ENCODE peak calls at places on chromosomes 3 and 15, in ten cellular contexts. U is MCF 10A, L is GM10248, G is astrocyte, Y is tibial artery, Q is esophagus squamous epithelium, F is GM12864, X is IMR-90, R is AG09309, A is PC-3. P is an unnamed sample.

GRCh38 chr3:33131328-33132018 is 17.7 kb downstream of the CRTAP start:
- DNase-seq in U (peak), L (peak), G (peak), Y (no peak), Q (no peak), F (no peak), X (peak), R (no peak), A (peak), P (peak)

GRCh38 chr3:123642957-123643330 is 58.1 kb upstream of the HACD2 start:
- DNase-seq in U (no peak), L (no peak), G (no peak), Y (no peak), Q (no peak), F (no peak), X (no peak), R (no peak), A (no peak), P (no peak)

GRCh38 chr15:101411085-101411484 is 78.4 kb downstream of the PCSK6 start:
- DNase-seq in U (no peak), L (no peak), G (no peak), Y (no peak), Q (no peak), F (no peak), X (no peak), R (no peak), A (no peak), P (no peak)

GRCh38 chr3:40913641-40914040 is 285.7 kb upstream of the CTNNB1 start:
- DNase-seq in U (no peak), L (no peak), G (no peak), Y (no peak), Q (no peak), F (no peak), X (no peak), R (no peak), A (no peak), P (no peak)

GRCh38 chr3:8623741-8624140 is 20.9 kb downstream of the SSUH2 start:
- DNase-seq in U (no peak), L (no peak), G (no peak), Y (no peak), Q (no peak), F (no peak), X (no peak), R (no peak), A (no peak), P (no peak)

GRCh38 chr15:76309561-76310330 is 1.5 kb downstream of the ETFA start:
- DNase-seq in U (peak), L (no peak), G (peak), Y (no peak), Q (no peak), F (no peak), X (no peak), R (no peak), A (peak), P (no peak)

GRCh38 chr15:73273181-73274002 is 95.4 kb downstream of the HCN4 start:
- DNase-seq in U (peak), L (peak), G (peak), Y (no peak), Q (no peak), F (no peak), X (peak), R (peak), A (peak), P (peak)

GRCh38 chr3:99901200-99901926 is 83.7 kb downstream of the CMSS1 start:
- DNase-seq in U (peak), L (no peak), G (peak), Y (no peak), Q (no peak), F (no peak), X (peak), R (no peak), A (peak), P (no peak)

GRCh38 chr3:33115024-33115768 is 1.4 kb downstream of the CRTAP start:
- DNase-seq in U (peak), L (no peak), G (peak), Y (peak), Q (no peak), F (no peak), X (peak), R (peak), A (peak), P (no peak)

GRCh38 chr3:113113361-113113760 is 98.0 kb upstream of the BOC start:
- DNase-seq in U (no peak), L (no peak), G (no peak), Y (no peak), Q (no peak), F (no peak), X (no peak), R (no peak), A (no peak), P (no peak)

GRCh38 chr3:112409061-112409460 is 76.1 kb downstream of the CD200 start:
- DNase-seq in U (no peak), L (no peak), G (no peak), Y (no peak), Q (no peak), F (no peak), X (no peak), R (no peak), A (no peak), P (no peak)

GRCh38 chr3:113533534-113533892 is 1.2 kb downstream of the SIDT1 start:
- DNase-seq in U (no peak), L (peak), G (no peak), Y (no peak), Q (no peak), F (no peak), X (no peak), R (no peak), A (peak), P (peak)

GRCh38 chr3:160448845-160449659 is 534 bp downstream of the TRIM59 start:
- DNase-seq in U (peak), L (peak), G (peak), Y (no peak), Q (no peak), F (peak), X (peak), R (no peak), A (peak), P (peak)

GRCh38 chr3:117842086-117842485 is 1132.5 kb downstream of the TUSC7 start:
- DNase-seq in U (no peak), L (no peak), G (no peak), Y (no peak), Q (no peak), F (no peak), X (no peak), R (no peak), A (no peak), P (no peak)

GRCh38 chr3:183144403-183144802 is 18.1 kb downstream of the LAMP3 start:
- DNase-seq in U (no peak), L (no peak), G (no peak), Y (no peak), Q (no peak), F (no peak), X (no peak), R (no peak), A (no peak), P (no peak)

GRCh38 chr3:160911399-160911798 is 155.4 kb downstream of the PPM1L start:
- DNase-seq in U (no peak), L (no peak), G (no peak), Y (no peak), Q (no peak), F (no peak), X (no peak), R (no peak), A (no peak), P (no peak)

GRCh38 chr3:118804959-118805358 is 229.7 kb downstream of the IGSF11 start:
- DNase-seq in U (no peak), L (no peak), G (no peak), Y (no peak), Q (no peak), F (no peak), X (no peak), R (no peak), A (no peak), P (no peak)

GRCh38 chr3:52845157-52845556 is 10.3 kb upstream of the MUSTN1 start:
- DNase-seq in U (no peak), L (no peak), G (no peak), Y (peak), Q (no peak), F (no peak), X (peak), R (no peak), A (no peak), P (no peak)

GRCh38 chr3:19903649-19904048 is 30.4 kb downstream of the EFHB start:
- DNase-seq in U (no peak), L (no peak), G (no peak), Y (no peak), Q (no peak), F (no peak), X (no peak), R (no peak), A (no peak), P (no peak)

GRCh38 chr3:178392553-178392952 is 143.7 kb upstream of the KCNMB2 start:
- DNase-seq in U (peak), L (no peak), G (peak), Y (no peak), Q (no peak), F (no peak), X (peak), R (peak), A (peak), P (no peak)

GRCh38 chr3:86794336-86795065 is 196.4 kb downstream of the VGLL3 start:
- DNase-seq in U (no peak), L (no peak), G (peak), Y (no peak), Q (no peak), F (no peak), X (peak), R (no peak), A (no peak), P (no peak)

GRCh38 chr3:69370945-69371301 is 15.0 kb downstream of the FRMD4B start:
- DNase-seq in U (no peak), L (no peak), G (no peak), Y (no peak), Q (no peak), F (no peak), X (no peak), R (no peak), A (no peak), P (no peak)

GRCh38 chr3:67619966-67620365 is 34.4 kb downstream of the SUCLG2 start:
- DNase-seq in U (no peak), L (no peak), G (no peak), Y (no peak), Q (no peak), F (no peak), X (no peak), R (no peak), A (no peak), P (no peak)

GRCh38 chr3:172020763-172021162 is 18.6 kb upstream of the FNDC3B start:
- DNase-seq in U (no peak), L (no peak), G (no peak), Y (no peak), Q (no peak), F (no peak), X (no peak), R (no peak), A (no peak), P (no peak)

GRCh38 chr15:49900036-49900435 is 219.0 kb downstream of the ATP8B4 start:
- DNase-seq in U (no peak), L (no peak), G (no peak), Y (no peak), Q (no peak), F (no peak), X (peak), R (no peak), A (no peak), P (no peak)

GRCh38 chr3:12454808-12455121 is 29.5 kb upstream of the TSEN2 start:
- DNase-seq in U (no peak), L (no peak), G (no peak), Y (no peak), Q (no peak), F (no peak), X (peak), R (no peak), A (peak), P (no peak)

GRCh38 chr15:65869954-65870871 is 922 bp downstream of the RAB11A start:
- DNase-seq in U (peak), L (no peak), G (peak), Y (peak), Q (no peak), F (no peak), X (peak), R (no peak), A (peak), P (peak)

GRCh38 chr3:50605901-50606326 is 5.7 kb downstream of the CISH start:
- DNase-seq in U (no peak), L (no peak), G (no peak), Y (no peak), Q (no peak), F (no peak), X (no peak), R (no peak), A (no peak), P (no peak)

GRCh38 chr3:33704891-33705290 is 13.2 kb downstream of the CLASP2 start:
- DNase-seq in U (no peak), L (no peak), G (no peak), Y (no peak), Q (no peak), F (no peak), X (peak), R (no peak), A (peak), P (no peak)

GRCh38 chr3:171646357-171647133 is 163.7 kb downstream of the PLD1 start:
- DNase-seq in U (peak), L (peak), G (peak), Y (no peak), Q (no peak), F (peak), X (peak), R (peak), A (peak), P (peak)

GRCh38 chr3:52983336-52983807 is 62.5 kb downstream of the SFMBT1 start:
- DNase-seq in U (no peak), L (peak), G (no peak), Y (no peak), Q (no peak), F (peak), X (no peak), R (no peak), A (no peak), P (peak)

GRCh38 chr15:100833432-100834389 is 45.9 kb upstream of the ALDH1A3 start:
- DNase-seq in U (no peak), L (no peak), G (no peak), Y (no peak), Q (no peak), F (no peak), X (no peak), R (no peak), A (no peak), P (no peak)

GRCh38 chr3:30408105-30408557 is 198.3 kb upstream of the TGFBR2 start:
- DNase-seq in U (peak), L (no peak), G (peak), Y (no peak), Q (no peak), F (no peak), X (peak), R (no peak), A (peak), P (no peak)

GRCh38 chr3:101544181-101544850 is 17.4 kb upstream of the TRMT10C start:
- DNase-seq in U (peak), L (no peak), G (no peak), Y (no peak), Q (no peak), F (no peak), X (no peak), R (no peak), A (peak), P (no peak)
- TF ChIP-seq CTCF in U (no peak), L (no peak), G (no peak), Y (no peak), Q (no peak), F (no peak), X (no peak), R (no peak), A (peak), P (no peak)

GRCh38 chr15:90598053-90598577 is 68.4 kb downstream of the CRTC3 start:
- DNase-seq in U (peak), L (peak), G (no peak), Y (peak), Q (peak), F (peak), X (no peak), R (no peak), A (no peak), P (peak)
- TF ChIP-seq CTCF in U (no peak), L (peak), G (no peak), Y (no peak), Q (peak), F (peak), X (peak), R (no peak), A (no peak), P (peak)

DNA sequence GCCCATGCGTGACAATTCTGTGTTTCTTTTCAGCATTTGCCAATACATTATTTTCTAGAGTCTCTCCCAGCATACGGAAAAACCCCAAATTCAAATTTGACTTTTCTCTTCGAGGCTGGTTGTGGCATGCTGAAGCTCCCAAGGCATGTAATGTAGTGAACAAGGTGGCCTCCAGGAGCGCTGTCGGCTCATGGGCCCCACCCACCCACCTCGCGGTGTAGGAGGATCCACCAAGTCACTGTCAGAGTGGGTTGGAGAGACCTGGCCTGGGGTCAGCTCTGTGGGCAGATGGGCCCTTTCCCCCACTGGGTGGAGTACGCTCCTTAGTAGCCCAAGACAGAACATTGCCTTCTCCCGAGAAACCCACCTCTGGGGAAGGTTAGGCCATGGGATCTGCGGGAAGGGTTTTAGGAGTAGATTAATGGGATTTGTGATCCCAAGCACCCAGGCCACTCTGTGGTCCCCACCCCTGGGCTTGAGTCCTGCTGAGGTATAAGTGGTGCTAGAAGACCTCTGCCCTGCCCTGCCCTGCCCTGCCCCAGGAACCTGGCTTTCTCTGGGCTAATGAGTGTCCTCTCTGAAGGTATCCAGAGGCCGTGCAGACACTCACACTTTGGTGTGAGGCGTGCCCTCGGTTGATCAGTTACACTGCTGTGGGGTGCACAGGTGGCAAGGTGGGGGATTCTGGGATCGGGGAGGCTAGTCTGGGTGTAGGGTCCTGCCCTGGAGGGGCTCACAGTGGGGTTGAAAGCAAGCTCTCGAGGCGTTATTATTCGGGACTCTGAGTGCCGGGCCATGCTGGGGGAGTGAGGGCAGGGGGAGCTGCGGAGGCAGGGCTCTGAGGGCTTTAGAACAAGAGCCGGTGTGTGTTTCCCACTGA is 97.9 kb downstream of the APBA2 start:
- DNase-seq in U (no peak), L (no peak), G (no peak), Y (no peak), Q (no peak), F (no peak), X (no peak), R (no peak), A (no peak), P (no peak)
- TF ChIP-seq CTCF in U (no peak), L (no peak), G (no peak), Y (no peak), Q (no peak), F (no peak), X (no peak), R (no peak), A (no peak), P (no peak)

GRCh38 chr3:28268989-28269388 is 27.6 kb downstream of the CMC1 start:
- DNase-seq in U (no peak), L (no peak), G (no peak), Y (no peak), Q (no peak), F (no peak), X (no peak), R (no peak), A (no peak), P (no peak)
- TF ChIP-seq CTCF in U (no peak), L (no peak), G (no peak), Y (no peak), Q (no peak), F (peak), X (peak), R (peak), A (peak), P (no peak)

GRCh38 chr3:148723591-148723990 is 25.9 kb downstream of the AGTR1 start:
- DNase-seq in U (peak), L (no peak), G (peak), Y (no peak), Q (no peak), F (peak), X (peak), R (peak), A (peak), P (no peak)

GRCh38 chr3:148720873-148721272 is 23.2 kb downstream of the AGTR1 start:
- DNase-seq in U (no peak), L (no peak), G (no peak), Y (no peak), Q (no peak), F (no peak), X (no peak), R (no peak), A (no peak), P (no peak)

GRCh38 chr3:148716657-148717056 is 19.0 kb downstream of the AGTR1 start:
- DNase-seq in U (no peak), L (no peak), G (no peak), Y (no peak), Q (no peak), F (no peak), X (no peak), R (no peak), A (no peak), P (no peak)

GRCh38 chr3:148717918-148718317 is 20.2 kb downstream of the AGTR1 start:
- DNase-seq in U (no peak), L (no peak), G (no peak), Y (no peak), Q (no peak), F (no peak), X (no peak), R (no peak), A (no peak), P (no peak)

GRCh38 chr3:148718982-148719862 is 21.5 kb downstream of the AGTR1 start:
- DNase-seq in U (peak), L (no peak), G (no peak), Y (no peak), Q (no peak), F (no peak), X (peak), R (no peak), A (peak), P (no peak)
- TF ChIP-seq CTCF in U (peak), L (no peak), G (peak), Y (peak), Q (no peak), F (peak), X (peak), R (peak), A (peak), P (no peak)

GRCh38 chr3:60578936-60579335 is 672.3 kb downstream of the FHIT start:
- DNase-seq in U (peak), L (no peak), G (no peak), Y (no peak), Q (no peak), F (no peak), X (no peak), R (no peak), A (peak), P (no peak)

GRCh38 chr3:60579734-60580133 is 671.5 kb downstream of the FHIT start:
- DNase-seq in U (peak), L (no peak), G (peak), Y (no peak), Q (no peak), F (no peak), X (peak), R (peak), A (peak), P (no peak)

GRCh38 chr3:60580826-60581225 is 670.4 kb downstream of the FHIT start:
- DNase-seq in U (no peak), L (no peak), G (no peak), Y (no peak), Q (no peak), F (no peak), X (no peak), R (no peak), A (no peak), P (no peak)

GRCh38 chr3:60584250-60584649 is 667.0 kb downstream of the FHIT start:
- DNase-seq in U (no peak), L (no peak), G (peak), Y (no peak), Q (no peak), F (no peak), X (peak), R (no peak), A (no peak), P (no peak)

GRCh38 chr3:60582285-60582684 is 669.0 kb downstream of the FHIT start:
- DNase-seq in U (peak), L (no peak), G (no peak), Y (no peak), Q (no peak), F (no peak), X (no peak), R (no peak), A (peak), P (no peak)
- TF ChIP-seq CTCF in U (peak), L (no peak), G (peak), Y (peak), Q (peak), F (no peak), X (peak), R (peak), A (peak), P (no peak)

DNA sequence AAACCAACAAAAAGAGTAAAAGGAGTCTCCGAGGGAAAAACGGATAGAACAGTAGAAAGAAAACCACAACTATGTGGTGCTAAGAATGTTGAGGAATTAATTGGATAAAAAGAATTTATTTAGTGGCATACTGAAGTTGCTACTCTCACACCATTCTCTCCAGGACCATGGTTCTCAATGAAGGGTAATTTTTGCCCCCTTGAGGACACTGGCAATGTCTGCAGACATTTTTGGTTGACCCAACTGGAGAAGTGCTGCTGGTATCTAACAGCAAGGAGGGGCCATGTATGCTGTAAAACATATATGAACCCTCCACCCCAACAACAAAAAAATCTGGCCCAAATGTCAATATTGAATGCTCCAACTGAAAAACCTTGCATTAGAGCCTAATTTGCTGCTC is 85.9 kb upstream of the CSPG5 start:
- DNase-seq in U (peak), L (no peak), G (peak), Y (no peak), Q (no peak), F (no peak), X (no peak), R (peak), A (peak), P (no peak)
- TF ChIP-seq CTCF in U (peak), L (peak), G (peak), Y (peak), Q (no peak), F (peak), X (peak), R (peak), A (peak), P (no peak)

GRCh38 chr3:65245133-65246076 is 557.6 kb upstream of the ADAMTS9 start:
- DNase-seq in U (peak), L (no peak), G (peak), Y (no peak), Q (no peak), F (no peak), X (peak), R (no peak), A (no peak), P (no peak)
- TF ChIP-seq CTCF in U (peak), L (no peak), G (peak), Y (peak), Q (peak), F (no peak), X (peak), R (peak), A (peak), P (no peak)